ENCODE peak calls at places on chromosomes 5 and 9, in eight cellular contexts. L, J, O, M, G, H, C and A are unnamed samples.

GRCh38 chr5:79962580-79963222 is 28.4 kb downstream of the MTX3 start:
- DNase-seq in H (peak; percentile 84), L (no peak), M (peak; percentile 47), J (no peak), O (no peak), G (no peak), C (no peak), A (no peak)

GRCh38 chr9:3296536-3296935 is 229.3 kb downstream of the RFX3 start:
- DNase-seq in G (no peak), H (no peak), L (no peak), C (no peak), J (no peak), O (no peak), M (no peak), A (no peak)

GRCh38 chr5:174572591-174572990 is 151.8 kb upstream of the MSX2 start:
- DNase-seq in M (peak; percentile 29), J (no peak), C (no peak), H (peak; percentile 34), L (no peak), O (no peak), G (no peak), A (no peak)

GRCh38 chr5:142655339-142656267 is 30.3 kb downstream of the FGF1 start:
- DNase-seq in J (peak; percentile 42), O (peak; percentile 94), H (peak; percentile 75), M (peak; percentile 52), G (peak; percentile 87), C (peak; percentile 80), L (peak; percentile 79), A (peak; percentile 97)

GRCh38 chr5:91382530-91383026 is 539 bp downstream of the ARRDC3 start:
- DNase-seq in G (peak; percentile 64), O (no peak), H (peak; percentile 66), C (no peak), J (peak; percentile 77), L (no peak), M (peak; percentile 40), A (no peak)

GRCh38 chr9:135463140-135463539 is 16.4 kb upstream of the PPP1R26 start:
- DNase-seq in M (peak; percentile 52), G (no peak), J (no peak), O (no peak), C (no peak), L (no peak), H (peak; percentile 82), A (no peak)

GRCh38 chr5:10831416-10831815 is 70.4 kb upstream of the DAP start:
- DNase-seq in H (peak; percentile 91), M (peak; percentile 1), C (no peak), O (no peak), L (no peak), J (no peak), G (no peak), A (no peak)

GRCh38 chr5:134095293-134095692 is 19.2 kb upstream of the TCF7 start:
- DNase-seq in M (no peak), L (no peak), C (no peak), J (no peak), H (no peak), O (no peak), G (no peak), A (no peak)

GRCh38 chr5:9278925-9279603 is 266.8 kb downstream of the SEMA5A start:
- DNase-seq in G (no peak), M (no peak), O (no peak), L (no peak), C (no peak), J (no peak), H (no peak), A (no peak)

GRCh38 chr5:131771692-131772091 is 25.1 kb downstream of the FNIP1 start:
- DNase-seq in H (no peak), J (no peak), L (no peak), O (no peak), C (no peak), M (no peak), G (no peak), A (no peak)

GRCh38 chr9:94904806-94905205 is 178.3 kb downstream of the AOPEP start:
- DNase-seq in M (no peak), C (no peak), L (no peak), J (peak; percentile 42), G (no peak), H (no peak), O (no peak), A (no peak)

GRCh38 chr9:134236001-134236421 is 71.6 kb upstream of the RNU6ATAC start:
- DNase-seq in O (no peak), C (no peak), M (no peak), G (no peak), J (no peak), H (peak; percentile 9), L (no peak), A (no peak)

GRCh38 chr9:117029341-117029740 is 342.2 kb downstream of the TRIM32 start:
- DNase-seq in M (no peak), H (no peak), G (no peak), L (no peak), J (no peak), C (no peak), O (no peak), A (no peak)

GRCh38 chr9:127541865-127542264 is 70.2 kb upstream of the STXBP1 start:
- DNase-seq in M (no peak), J (no peak), L (no peak), O (peak; percentile 67), G (no peak), C (no peak), H (no peak), A (peak; percentile 86)

GRCh38 chr5:58407042-58407709 is 52.7 kb downstream of the PLK2 start:
- DNase-seq in M (peak; percentile 92), C (no peak), O (no peak), L (no peak), H (peak; percentile 88), J (no peak), G (no peak), A (no peak)

GRCh38 chr5:179620293-179620692 is 3.2 kb downstream of the HNRNPH1 start:
- DNase-seq in C (no peak), H (peak; percentile 38), G (no peak), J (no peak), L (no peak), M (no peak), O (no peak), A (no peak)